ENCODE peak calls at places on chromosomes 2 and 18, in four cellular contexts. S, E, Y and N are unnamed samples.

GRCh38 chr18:66916834-66917233 is 312.9 kb upstream of the CDH19 start:
- DNase-seq in Y (no peak), S (no peak), E (no peak), N (no peak)

GRCh38 chr2:161570424-161571050 is 53.7 kb upstream of the SLC4A10 start:
- DNase-seq in Y (no peak), E (no peak), S (no peak), N (no peak)

GRCh38 chr18:56890632-56891031 is 239.5 kb downstream of the WDR7 start:
- DNase-seq in Y (no peak), E (no peak), S (no peak), N (peak; percentile 45)

GRCh38 chr2:230797515-230798495 is 66.9 kb upstream of the ITM2C start:
- DNase-seq in S (no peak), E (no peak), Y (no peak), N (no peak)

GRCh38 chr18:21593540-21594257 is 6.8 kb downstream of the ESCO1 start:
- DNase-seq in E (no peak), S (no peak), Y (no peak), N (no peak)

GRCh38 chr2:230875347-230876315 is 10.9 kb downstream of the ITM2C start:
- DNase-seq in E (peak; percentile 40), S (no peak), Y (no peak), N (no peak)

GRCh38 chr2:215460682-215461081 is 24.8 kb upstream of the FN1 start:
- DNase-seq in S (no peak), E (no peak), Y (no peak), N (no peak)

GRCh38 chr2:219459460-219460311 is 25.0 kb downstream of the SPEG start:
- DNase-seq in S (peak; percentile 82), E (no peak), Y (no peak), N (no peak)

GRCh38 chr2:42916394-42916793 is 124.0 kb upstream of the HAAO start:
- DNase-seq in S (no peak), Y (no peak), E (peak; percentile 54), N (no peak)

GRCh38 chr2:26745609-26746327 is 18.3 kb upstream of the SLC35F6 start:
- DNase-seq in Y (peak; percentile 44), E (peak; percentile 97), S (peak; percentile 86), N (peak; percentile 51)

GRCh38 chr2:179272406-179273192 is 8.0 kb upstream of the SESTD1 start:
- DNase-seq in S (no peak), Y (no peak), E (no peak), N (no peak)

GRCh38 chr2:138071720-138072719 is 107.7 kb downstream of the HNMT start:
- DNase-seq in Y (no peak), E (no peak), S (no peak), N (no peak)

GRCh38 chr2:23705771-23706612 is 220.9 kb downstream of the ATAD2B start:
- DNase-seq in S (no peak), Y (no peak), E (no peak), N (no peak)

GRCh38 chr18:6960656-6961055 is 156.9 kb downstream of the LAMA1 start:
- DNase-seq in E (no peak), Y (no peak), S (no peak), N (no peak)

GRCh38 chr2:23293756-23294155 is 91.2 kb upstream of the KLHL29 start:
- DNase-seq in S (no peak), E (peak; percentile 71), Y (no peak), N (no peak)